ENCODE peak calls at places on chromosomes 1 and 21, in nine cellular contexts. I is activated T-helper 2 cell treated with anti-CD3 and anti-CD28 coated beads, Interferon-gamma antibody, Interleukin-2, Interleukin-4, amounts not matched to agents 10 μg/mL and 5 μg/mL and 100 μg/mL, durations not matched to agents 14 hours and 24 hours and 36 hours; F is A549; S is EH; H is heart left ventricle; A is ACHN; T is Right ventricle myocardium superior; C is NCI-H2107; R is IMR-90. P is an unnamed sample.

GRCh38 chr1:78176448-78176847 is 130.7 kb downstream of the GIPC2 start:
- DNase-seq in I (no peak), F (no peak), S (peak; percentile 91), H (peak; percentile 38), A (no peak), T (no peak), C (peak; percentile 8), R (peak; percentile 91), P (no peak)

GRCh38 chr1:183576537-183576936 is 13.7 kb downstream of the NCF2 start:
- DNase-seq in I (no peak), F (no peak), S (no peak), H (peak; percentile 75), A (no peak), T (peak; percentile 64), C (no peak), R (no peak), P (peak; percentile 59)

GRCh38 chr1:16048573-16049189 is 5.1 kb downstream of the CLCNKB start:
- DNase-seq in I (no peak), F (no peak), S (peak; percentile 64), H (peak; percentile 72), A (peak; percentile 71), T (peak; percentile 62), C (no peak), R (no peak), P (peak; percentile 79)

GRCh38 chr1:178501705-178502329 is 5.1 kb upstream of the CLEC20A start:
- DNase-seq in I (peak; percentile 33), F (peak; percentile 62), S (peak; percentile 71), H (peak; percentile 75), A (peak; percentile 78), T (peak; percentile 80), C (peak; percentile 37), R (peak; percentile 64), P (peak; percentile 88)

GRCh38 chr1:155324717-155325595 is 4.3 kb downstream of the RUSC1 start:
- DNase-seq in I (no peak), F (peak; percentile 72), S (peak; percentile 63), H (peak; percentile 64), A (peak; percentile 82), T (peak; percentile 70), C (peak; percentile 33), R (peak; percentile 40), P (peak; percentile 66)

GRCh38 chr1:161037661-161038522 is 872 bp downstream of the TSTD1 start:
- DNase-seq in I (no peak), F (no peak), S (no peak), H (no peak), A (no peak), T (no peak), C (no peak), R (no peak), P (peak; percentile 27)

GRCh38 chr1:46130144-46130543 is 2.3 kb downstream of the PIK3R3 start:
- DNase-seq in I (no peak), F (no peak), S (no peak), H (no peak), A (no peak), T (no peak), C (no peak), R (no peak), P (no peak)

GRCh38 chr21:45629046-45629981 is 14.2 kb upstream of the PCBP3 start:
- DNase-seq in I (no peak), F (no peak), S (no peak), H (no peak), A (no peak), T (no peak), C (no peak), R (no peak), P (no peak)

GRCh38 chr21:23740463-23740862 is 1866.8 kb downstream of the MRPL39 start:
- DNase-seq in I (no peak), F (no peak), S (no peak), H (no peak), A (no peak), T (no peak), C (no peak), R (no peak), P (no peak)

GRCh38 chr1:18875107-18875795 is 15.8 kb upstream of the TAS1R2 start:
- DNase-seq in I (peak; percentile 49), F (peak; percentile 87), S (peak; percentile 77), H (peak; percentile 81), A (peak; percentile 81), T (peak; percentile 87), C (peak; percentile 14), R (peak; percentile 77), P (peak; percentile 94)

GRCh38 chr21:29175408-29176147 is 45.1 kb downstream of the MAP3K7CL start:
- DNase-seq in I (no peak), F (peak; percentile 66), S (peak; percentile 39), H (no peak), A (no peak), T (no peak), C (no peak), R (peak; percentile 75), P (no peak)

GRCh38 chr1:156767879-156768608 is 709 bp downstream of the PRCC start:
- DNase-seq in I (peak; percentile 33), F (peak; percentile 14), S (peak; percentile 29), H (peak; percentile 67), A (peak; percentile 24), T (peak; percentile 63), C (no peak), R (no peak), P (peak; percentile 34)

GRCh38 chr21:38688068-38688467 is 117.7 kb upstream of the ETS2 start:
- DNase-seq in I (no peak), F (no peak), S (no peak), H (no peak), A (no peak), T (no peak), C (peak; percentile 15), R (no peak), P (no peak)

GRCh38 chr1:109335091-109335490 is 28.3 kb upstream of the MYBPHL start:
- DNase-seq in I (no peak), F (no peak), S (no peak), H (no peak), A (no peak), T (no peak), C (no peak), R (no peak), P (no peak)

GRCh38 chr1:89198081-89198480 is 661 bp downstream of the GBP4 start:
- DNase-seq in I (no peak), F (no peak), S (no peak), H (no peak), A (no peak), T (no peak), C (no peak), R (no peak), P (no peak)

GRCh38 chr1:21814241-21814918 is 2.3 kb downstream of the LDLRAD2 start:
- DNase-seq in I (peak; percentile 19), F (no peak), S (no peak), H (peak; percentile 30), A (no peak), T (peak; percentile 49), C (no peak), R (no peak), P (peak; percentile 68)